ENCODE peak calls at places on chromosomes 7 and 10, in eight cellular contexts. U is spleen, K is testis, C is mucosa of descending colon, R is lower lobe of right lung, V is ovary, W is ascending aorta, Q is heart left ventricle. A is an unnamed sample.
A peak's percentile ranks its signal among the peaks of the same experiment; 100 is the strongest.

GRCh38 chr7:36286241-36286640 is 103.4 kb upstream of the ANLN start:
- DNase-seq in R (no peak), U (no peak), K (no peak), W (no peak), Q (no peak), V (no peak), C (no peak), A (no peak)

GRCh38 chr7:139488810-139489209 is 5.3 kb upstream of the KLRG2 start:
- DNase-seq in K (no peak), U (no peak), V (no peak), C (no peak), R (no peak), Q (no peak), W (no peak), A (no peak)

GRCh38 chr10:86900955-86901354 is 56.5 kb downstream of the MMRN2 start:
- DNase-seq in W (peak; percentile 12), K (peak; percentile 93), Q (peak; percentile 94), U (no peak), V (peak; percentile 57), C (peak; percentile 29), R (peak; percentile 62), A (peak; percentile 92)

GRCh38 chr10:95426482-95426881 is 134.7 kb downstream of the SORBS1 start:
- DNase-seq in R (no peak), W (no peak), V (no peak), U (no peak), Q (no peak), C (no peak), K (no peak), A (no peak)

GRCh38 chr7:134630890-134631289 is 15.8 kb upstream of the BPGM start:
- DNase-seq in W (no peak), U (no peak), Q (no peak), C (no peak), K (no peak), V (no peak), R (no peak), A (no peak)

GRCh38 chr7:94313926-94314325 is 80.8 kb upstream of the COL1A2 start:
- DNase-seq in C (no peak), W (no peak), V (no peak), R (no peak), K (no peak), U (no peak), Q (no peak), A (no peak)

GRCh38 chr7:150877545-150877944 is 25.2 kb downstream of the AOC1 start:
- DNase-seq in C (no peak), R (no peak), W (no peak), V (no peak), U (no peak), K (no peak), Q (no peak), A (no peak)

GRCh38 chr7:135169936-135170222 is 628 bp downstream of the CYREN start:
- DNase-seq in Q (no peak), U (no peak), C (no peak), R (no peak), V (no peak), W (no peak), K (no peak), A (no peak)

GRCh38 chr10:79316671-79317431 is 30.4 kb upstream of the PPIF start:
- DNase-seq in K (no peak), R (peak; percentile 20), V (peak; percentile 24), C (no peak), W (no peak), U (peak; percentile 80), Q (peak; percentile 23), A (no peak)

GRCh38 chr10:128013626-128014025 is 106.7 kb downstream of the PTPRE start:
- DNase-seq in K (no peak), W (no peak), C (no peak), R (no peak), Q (no peak), V (no peak), U (no peak), A (peak; percentile 15)

GRCh38 chr10:96478317-96478716 is 35.4 kb downstream of the TLL2 start:
- DNase-seq in W (no peak), V (no peak), Q (no peak), U (no peak), C (no peak), R (no peak), K (no peak), A (no peak)

GRCh38 chr7:22786290-22786932 is 36.2 kb downstream of the TOMM7 start:
- DNase-seq in K (no peak), C (peak; percentile 11), Q (no peak), R (no peak), U (no peak), V (no peak), W (no peak), A (no peak)

GRCh38 chr7:102891693-102892261 is 21.0 kb upstream of the LRRC17 start:
- DNase-seq in W (peak; percentile 16), V (peak; percentile 40), Q (peak; percentile 38), K (no peak), U (no peak), R (no peak), C (peak; percentile 7), A (peak; percentile 77)

DNA sequence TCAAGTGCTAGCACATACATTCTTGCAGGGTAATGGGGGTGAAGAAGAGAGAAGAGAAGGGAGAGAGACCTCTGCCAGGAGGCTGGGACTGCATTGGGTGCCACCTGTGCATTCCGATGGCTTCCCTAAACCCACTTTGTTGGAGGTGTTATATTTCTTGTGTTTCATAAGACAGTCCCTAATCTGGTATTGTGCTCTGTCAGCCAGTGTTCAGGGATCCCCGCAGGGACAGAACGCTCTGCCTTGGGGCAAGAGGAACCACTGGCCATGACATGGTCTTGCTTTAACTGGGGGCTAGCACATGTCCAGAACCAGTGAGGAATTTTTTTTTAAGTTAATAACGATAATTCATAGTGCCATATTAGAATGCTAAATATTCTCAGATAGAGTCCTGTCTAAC is 365.2 kb upstream of the GALNT17 start:
- DNase-seq in U (no peak), K (no peak), R (no peak), Q (no peak), C (no peak), V (no peak), W (no peak), A (no peak)
- H3K4me1 ChIP-seq in U (no peaks in the 10 kb centered on the region), K (no peaks in the 10 kb centered on the region), R (no peaks in the 10 kb centered on the region), Q (no peaks in the 10 kb centered on the region), C (no peaks in the 10 kb centered on the region), V (peaks cover 3% of the 10 kb centered on the region), W (no peaks in the 10 kb centered on the region), A (no peaks in the 10 kb centered on the region)

DNA sequence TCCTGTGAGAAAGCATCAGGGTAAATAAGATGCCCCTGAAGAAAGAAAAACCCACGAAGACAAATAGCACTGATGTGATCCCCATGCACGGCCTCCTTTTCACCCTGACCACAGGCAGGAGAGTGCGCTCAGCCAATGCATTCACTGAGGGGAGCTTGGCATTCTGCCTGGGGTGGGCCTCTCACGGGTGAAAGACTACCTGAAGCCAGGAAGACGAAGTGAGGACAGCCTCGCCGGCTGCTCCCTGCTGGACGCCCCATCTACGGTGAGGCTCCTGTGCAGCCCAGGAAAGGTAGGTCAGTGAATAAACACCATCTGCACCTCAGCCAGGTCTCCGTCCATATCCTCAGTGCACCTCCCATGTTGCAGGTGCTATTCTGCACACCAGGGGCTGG is 32.0 kb downstream of the CPXM2 start:
- DNase-seq in U (no peak), W (no peak), K (no peak), R (no peak), C (no peak), V (no peak), Q (no peak), A (no peak)
- H3K9me3 ChIP-seq in U (no peaks in the 10 kb centered on the region), W (no peaks in the 10 kb centered on the region), K (no peaks in the 10 kb centered on the region), R (no peaks in the 10 kb centered on the region), C (no peaks in the 10 kb centered on the region), V (no peaks in the 10 kb centered on the region), Q (no peaks in the 10 kb centered on the region), A (no peaks in the 10 kb centered on the region)

DNA sequence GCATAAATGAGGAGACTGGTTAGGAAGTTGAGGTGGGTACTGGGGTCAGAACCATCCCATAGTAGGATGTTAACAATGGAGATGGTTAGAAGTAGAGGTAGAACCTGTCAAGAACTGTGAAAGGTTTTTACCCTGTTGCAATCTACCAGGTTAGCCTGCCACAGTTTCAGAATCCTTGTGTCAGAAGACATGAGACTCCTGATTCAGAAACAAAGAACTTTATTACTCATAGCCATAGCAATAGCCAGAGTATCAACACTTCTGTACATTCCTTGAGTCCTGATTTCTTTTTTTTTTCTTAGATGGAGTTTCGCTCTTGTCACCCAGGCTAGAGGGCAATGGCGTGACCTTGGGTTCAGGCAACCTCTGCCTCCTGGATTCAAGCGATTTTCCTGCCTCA is 200.9 kb downstream of the GRM3 start:
- DNase-seq in W (no peak), Q (no peak), U (no peak), R (no peak), C (no peak), V (no peak), K (no peak), A (no peak)
- H3K4me1 ChIP-seq in W (no peaks in the 10 kb centered on the region), Q (no peaks in the 10 kb centered on the region), U (no peaks in the 10 kb centered on the region), R (no peaks in the 10 kb centered on the region), C (peaks cover 8% of the 10 kb centered on the region), V (no peaks in the 10 kb centered on the region), K (no peaks in the 10 kb centered on the region), A (no peaks in the 10 kb centered on the region)

DNA sequence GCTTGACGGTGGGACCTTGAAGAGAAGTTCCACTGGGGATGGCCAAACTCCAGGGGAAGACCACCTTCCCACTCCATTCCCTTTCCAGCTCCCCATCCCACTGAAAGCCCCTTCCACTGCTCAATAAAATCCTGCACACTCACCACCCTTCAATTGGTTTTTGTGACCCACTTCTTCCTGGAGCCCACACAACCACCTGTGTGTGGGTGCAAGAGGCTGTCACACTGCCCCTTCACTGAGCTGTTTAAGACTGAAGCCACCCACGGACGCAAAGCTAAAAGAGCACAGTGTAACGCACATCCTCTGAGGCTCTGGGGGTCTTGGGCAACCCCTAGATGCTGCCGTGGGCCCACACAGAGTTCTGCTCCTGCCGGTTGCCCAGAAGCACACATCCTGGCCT is 12.8 kb upstream of the PITRM1 start:
- DNase-seq in R (no peak), V (no peak), C (no peak), Q (no peak), K (no peak), U (no peak), W (no peak), A (no peak)
- H3K9me3 ChIP-seq in R (no peaks in the 10 kb centered on the region), V (no peaks in the 10 kb centered on the region), C (no peaks in the 10 kb centered on the region), Q (no peaks in the 10 kb centered on the region), K (no peaks in the 10 kb centered on the region), U (no peaks in the 10 kb centered on the region), W (no peaks in the 10 kb centered on the region), A (no peaks in the 10 kb centered on the region)

GRCh38 chr10:117362313-117362712 is 12.9 kb downstream of the PDZD8 start:
- DNase-seq in W (no peak), U (no peak), V (no peak), C (no peak), K (no peak), Q (no peak), R (no peak), A (no peak)
- H3K4me1 ChIP-seq in W (peaks cover 3% of the 10 kb centered on the region), U (peaks cover 14% of the 10 kb centered on the region), V (peaks cover 5% of the 10 kb centered on the region), C (peaks cover 48% of the 10 kb centered on the region), K (no peaks in the 10 kb centered on the region), Q (peaks cover 13% of the 10 kb centered on the region), R (peaks cover 38% of the 10 kb centered on the region), A (peaks cover 22% of the 10 kb centered on the region)

DNA sequence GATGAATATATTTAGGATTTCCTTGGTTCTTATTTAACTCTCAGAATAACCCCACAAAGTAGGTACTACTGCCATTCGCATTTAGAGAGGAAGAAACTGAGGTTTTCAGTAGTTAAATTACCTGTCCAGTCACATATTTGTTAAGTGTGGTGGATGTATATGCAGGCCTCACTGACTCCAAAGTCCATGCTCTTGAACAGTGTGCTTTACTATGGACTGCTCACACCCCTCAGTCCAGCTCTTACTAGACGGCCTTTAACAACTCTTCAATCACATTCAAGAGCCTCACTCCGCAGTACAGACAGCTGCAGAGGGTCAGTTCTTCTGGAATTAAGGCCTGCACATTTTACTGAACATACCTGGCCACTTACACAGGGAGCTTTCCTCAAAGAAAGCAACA is 36.2 kb downstream of the ZNF248 start:
- DNase-seq in Q (no peak), U (no peak), K (no peak), W (no peak), V (no peak), C (no peak), R (no peak), A (no peak)
- H3K9me3 ChIP-seq in Q (no peaks in the 10 kb centered on the region), U (peaks cover 97% of the 10 kb centered on the region), K (no peaks in the 10 kb centered on the region), W (peaks cover 36% of the 10 kb centered on the region), V (no peaks in the 10 kb centered on the region), C (peaks cover 82% of the 10 kb centered on the region), R (peaks cover 57% of the 10 kb centered on the region), A (peaks cover 44% of the 10 kb centered on the region)

A was measured in sigmoid colon.